ENCODE peak calls at places on chromosomes 7 and 10, in six cellular contexts. D is CD4-positive, alpha-beta T cell; V is foreskin fibroblast; U is psoas muscle; O is breast epithelium; P is keratinocyte. X is an unnamed sample.

GRCh38 chr7:68148440-68148839 is 1151.8 kb downstream of the TYW1 start:
- DNase-seq in U (no peak), D (no peak), V (no peak), O (no peak), P (no peak), X (no peak)

GRCh38 chr7:159070422-159071148 is 74.1 kb downstream of the VIPR2 start:
- DNase-seq in D (no peak), O (no peak), U (no peak), V (peak; percentile 0), P (no peak), X (no peak)

GRCh38 chr7:29194206-29194593 is 375 bp upstream of the CHN2 start:
- DNase-seq in D (no peak), O (no peak), V (no peak), P (no peak), U (peak; percentile 21), X (no peak)

GRCh38 chr7:114819629-114820362 is 102.1 kb upstream of the MDFIC start:
- DNase-seq in V (peak; percentile 98), P (peak; percentile 99), D (no peak), U (no peak), O (peak; percentile 36), X (peak; percentile 99)

GRCh38 chr7:77439572-77439971 is 23.4 kb upstream of the GSAP start:
- DNase-seq in V (no peak), O (peak; percentile 36), U (peak; percentile 37), P (no peak), D (no peak), X (no peak)

GRCh38 chr10:121624778-121625330 is 26.6 kb upstream of the FGFR2 start:
- DNase-seq in P (no peak), D (no peak), O (peak; percentile 31), U (no peak), V (no peak), X (no peak)

GRCh38 chr10:15405319-15405718 is 34.2 kb upstream of the FAM171A1 start:
- DNase-seq in U (no peak), D (no peak), O (no peak), V (no peak), P (no peak), X (no peak)

GRCh38 chr10:114336823-114337509 is 67.3 kb downstream of the AFAP1L2 start:
- DNase-seq in U (no peak), P (no peak), D (no peak), O (peak; percentile 53), V (no peak), X (no peak)

GRCh38 chr10:118343115-118343514 is 991 bp upstream of the FAM204A start:
- DNase-seq in V (peak; percentile 19), D (no peak), O (no peak), P (no peak), U (no peak), X (no peak)

GRCh38 chr10:73413528-73414229 is at the start of gene ANXA7:
- DNase-seq in P (no peak), O (peak; percentile 91), D (peak; percentile 90), V (peak; percentile 82), U (peak; percentile 95), X (no peak)

GRCh38 chr10:12019343-12019971 is 23.2 kb downstream of the UPF2 start:
- DNase-seq in U (no peak), D (no peak), V (no peak), O (no peak), P (no peak), X (no peak)

GRCh38 chr7:44225566-44226395 is 25.0 kb downstream of the YKT6 start:
- DNase-seq in O (no peak), D (no peak), V (no peak), P (no peak), U (peak; percentile 40), X (no peak)

GRCh38 chr10:92591550-92592140 is 1.3 kb upstream of the KIF11 start:
- DNase-seq in O (peak; percentile 92), V (peak; percentile 95), P (no peak), D (peak; percentile 81), U (peak; percentile 93), X (peak; percentile 65)
- TF ChIP-seq CTCF in O (no peak), V (no peak), P (no peak), D (no peak), U (no peak), X (no peak)

DNA sequence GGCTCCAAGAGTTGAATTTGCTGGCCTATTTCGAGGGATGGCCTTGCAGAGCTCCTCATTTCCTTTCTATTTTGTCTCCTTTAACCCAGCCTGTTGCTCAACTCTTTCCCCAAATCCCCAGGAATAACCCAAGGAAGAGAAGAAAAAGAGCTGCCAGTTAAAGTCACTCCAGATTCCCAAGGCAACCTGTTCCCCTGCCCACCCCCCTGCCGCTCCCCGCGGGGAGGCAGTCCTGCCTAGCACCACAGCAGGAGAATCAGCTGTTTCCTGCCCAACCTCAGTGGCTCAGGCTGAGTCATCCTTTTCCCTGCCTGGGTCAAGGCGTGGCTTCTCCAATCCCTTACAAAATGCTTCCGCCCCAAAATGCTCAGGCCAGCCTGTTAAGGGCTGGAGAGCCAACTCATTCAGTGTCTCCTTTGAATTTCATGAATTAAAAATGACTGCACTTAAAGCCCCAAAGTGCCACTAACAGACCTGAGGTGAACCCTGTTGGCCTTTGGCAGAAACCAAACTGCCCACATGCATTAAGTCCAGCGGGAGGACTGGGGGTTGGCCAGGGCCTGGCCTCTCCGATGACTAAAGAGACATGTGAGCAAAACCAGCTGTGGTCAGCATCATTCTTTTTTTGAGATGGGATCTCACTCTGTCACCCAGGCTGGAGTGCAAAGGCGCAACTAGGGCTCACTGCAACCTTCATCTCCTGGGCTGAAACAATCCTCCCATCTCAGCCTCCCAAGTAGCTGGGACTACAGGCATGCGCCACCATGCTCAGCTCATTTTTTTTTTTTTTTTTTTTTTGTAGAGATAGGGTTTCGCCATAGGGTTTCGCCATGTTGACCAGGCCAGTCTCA is 83.2 kb upstream of the KIF5B start:
- DNase-seq in U (peak; percentile 85), V (peak; percentile 92), P (peak; percentile 89), D (no peak), O (peak; percentile 77), X (peak; percentile 89)
- TF ChIP-seq CTCF in U (no peak), V (no peak), P (peak; percentile 65), D (no peak), O (no peak), X (no peak)

GRCh38 chr7:151709141-151710038 is 167.5 kb downstream of the PRKAG2 start:
- DNase-seq in D (no peak), P (no peak), V (no peak), O (no peak), U (no peak), X (no peak)

GRCh38 chr7:151708610-151709009 is 168.3 kb downstream of the PRKAG2 start:
- DNase-seq in O (no peak), D (no peak), U (peak; percentile 53), P (no peak), V (no peak), X (no peak)

GRCh38 chr7:151706568-151707469 is 170.1 kb downstream of the PRKAG2 start:
- DNase-seq in D (no peak), V (no peak), O (no peak), P (no peak), U (no peak), X (no peak)

GRCh38 chr7:151705744-151706567 is 171.0 kb downstream of the PRKAG2 start:
- DNase-seq in V (peak; percentile 40), O (no peak), P (peak; percentile 70), U (peak; percentile 59), D (no peak), X (no peak)

DNA sequence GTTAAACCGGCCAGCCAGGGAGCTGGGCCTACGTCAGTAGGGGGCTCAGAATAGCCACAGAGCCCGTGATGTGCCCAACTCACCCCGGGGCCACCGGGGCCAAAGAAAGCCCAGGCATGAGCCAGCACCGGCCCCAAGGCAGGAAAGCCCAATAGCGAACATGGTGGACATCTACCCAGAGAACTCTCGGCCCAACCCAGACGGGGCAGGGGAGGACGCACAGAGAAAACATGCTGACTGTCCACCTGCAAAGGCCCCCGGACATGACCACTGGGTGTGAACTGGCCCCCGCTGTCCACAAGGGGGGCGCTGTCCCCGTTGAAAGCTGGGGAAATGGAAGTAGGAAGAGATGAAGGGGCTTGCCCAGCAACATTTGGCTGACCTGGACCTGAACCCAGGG is 169.2 kb downstream of the PRKAG2 start:
- DNase-seq in U (no peak), V (no peak), D (no peak), P (no peak), O (no peak), X (no peak)
- TF ChIP-seq CTCF in U (no peak), V (no peak), D (no peak), P (no peak), O (no peak), X (no peak)

GRCh38 chr10:98599032-98599610 is 152.4 kb upstream of the HPS1 start:
- DNase-seq in V (no peak), D (no peak), P (no peak), U (no peak), O (no peak), X (no peak)

GRCh38 chr10:98596404-98596803 is 149.7 kb upstream of the HPS1 start:
- DNase-seq in P (no peak), V (no peak), D (no peak), O (no peak), U (no peak), X (no peak)

DNA sequence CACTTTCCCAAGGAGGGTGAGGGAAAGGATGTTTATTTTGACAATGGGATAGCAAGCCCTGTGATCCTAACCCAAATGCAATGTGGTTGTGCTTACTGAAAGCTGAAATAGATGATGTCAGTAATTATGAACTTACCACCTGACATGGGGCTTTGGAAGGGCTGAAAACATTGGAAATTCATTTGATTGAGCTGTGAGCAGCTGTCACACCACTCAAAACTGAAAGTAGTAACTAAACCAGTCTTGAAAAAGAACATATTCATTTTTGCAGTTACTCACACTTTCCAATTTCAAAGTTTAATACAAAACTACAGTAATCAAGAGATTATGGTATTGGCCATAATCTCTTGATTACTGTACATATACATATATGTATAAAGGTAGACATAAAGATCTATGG is 155.5 kb upstream of the HPS1 start:
- DNase-seq in O (no peak), P (no peak), U (no peak), V (no peak), D (no peak), X (no peak)
- TF ChIP-seq CTCF in O (no peak), P (no peak), U (no peak), V (no peak), D (no peak), X (no peak)

GRCh38 chr10:23081891-23082290 is 13.5 kb upstream of the MSRB2 start:
- DNase-seq in P (no peak), U (no peak), D (no peak), V (no peak), O (no peak), X (no peak)
- TF ChIP-seq CTCF in P (peak; percentile 8), U (peak; percentile 32), D (no peak), V (peak; percentile 26), O (no peak), X (peak; percentile 29)

X was measured in HFF-Myc.